ENCODE peak calls at places on chromosomes 6 and 20, in eight cellular contexts. V is foreskin fibroblast, J is PC-9, I is colonic mucosa, P is thoracic aorta, Z is uterus, A is vagina, M is tibial nerve. B is an unnamed sample.

GRCh38 chr20:13099676-13100075 is 90.9 kb downstream of the SPTLC3 start:
- DNase-seq in A (no peak), J (peak; percentile 75), M (no peak), V (no peak), Z (no peak), P (no peak), I (no peak), B (no peak)

GRCh38 chr6:129872591-129872990 is 11.5 kb upstream of the TMEM244 start:
- DNase-seq in V (peak; percentile 33), A (no peak), Z (no peak), M (no peak), P (no peak), I (no peak), J (no peak), B (no peak)

GRCh38 chr20:37670426-37670825 is 23.4 kb upstream of the CTNNBL1 start:
- DNase-seq in M (peak; percentile 11), P (no peak), Z (no peak), V (peak; percentile 78), I (no peak), A (no peak), J (no peak), B (no peak)

GRCh38 chr6:84758486-84758885 is 5.9 kb downstream of the TBX18 start:
- DNase-seq in A (no peak), M (no peak), I (no peak), V (no peak), Z (no peak), J (no peak), P (no peak), B (no peak)

GRCh38 chr6:146871613-146872465 is 273.1 kb downstream of the ADGB start:
- DNase-seq in M (no peak), A (no peak), I (no peak), V (peak; percentile 71), J (no peak), Z (no peak), P (no peak), B (no peak)

GRCh38 chr6:21615504-21615903 is 22.0 kb downstream of the SOX4 start:
- DNase-seq in M (no peak), I (no peak), P (no peak), V (peak; percentile 41), J (no peak), Z (no peak), A (no peak), B (no peak)

GRCh38 chr6:7974932-7975763 is 64.6 kb upstream of the TXNDC5 start:
- DNase-seq in V (peak; percentile 87), I (peak; percentile 82), Z (peak; percentile 96), J (peak; percentile 94), M (peak; percentile 39), A (no peak), P (peak; percentile 28), B (peak; percentile 96)

GRCh38 chr6:70673601-70674000 is 5.9 kb downstream of the SMAP1 start:
- DNase-seq in A (no peak), P (no peak), I (no peak), J (no peak), V (peak; percentile 74), Z (no peak), M (no peak), B (no peak)

GRCh38 chr6:38567436-38567835 is 72.3 kb downstream of the BTBD9 start:
- DNase-seq in Z (peak; percentile 80), A (no peak), P (no peak), I (peak; percentile 30), M (peak; percentile 50), V (peak; percentile 97), J (peak; percentile 35), B (peak; percentile 34)

GRCh38 chr6:32050562-32050961 is 12.3 kb downstream of the CYP21A2 start:
- DNase-seq in J (no peak), I (no peak), V (no peak), Z (no peak), P (no peak), A (no peak), M (no peak), B (no peak)

GRCh38 chr6:168120390-168121307 is 41.6 kb upstream of the FRMD1 start:
- DNase-seq in V (no peak), Z (no peak), A (no peak), J (no peak), P (no peak), I (peak; percentile 11), M (no peak), B (no peak)

GRCh38 chr6:34531580-34532201 is 24.4 kb downstream of the SPDEF start:
- DNase-seq in A (no peak), M (peak; percentile 72), V (peak; percentile 64), J (no peak), I (no peak), P (peak; percentile 11), Z (peak; percentile 56), B (no peak)
- H3K4me3 ChIP-seq in A (no peak overlapping the region), M (peak overlapping the region; percentile 46), V (no peak overlapping the region), J (no peak overlapping the region), I (no peak overlapping the region), P (peak overlapping the region; percentile 50), Z (no peak overlapping the region), B (no peak overlapping the region)

DNA sequence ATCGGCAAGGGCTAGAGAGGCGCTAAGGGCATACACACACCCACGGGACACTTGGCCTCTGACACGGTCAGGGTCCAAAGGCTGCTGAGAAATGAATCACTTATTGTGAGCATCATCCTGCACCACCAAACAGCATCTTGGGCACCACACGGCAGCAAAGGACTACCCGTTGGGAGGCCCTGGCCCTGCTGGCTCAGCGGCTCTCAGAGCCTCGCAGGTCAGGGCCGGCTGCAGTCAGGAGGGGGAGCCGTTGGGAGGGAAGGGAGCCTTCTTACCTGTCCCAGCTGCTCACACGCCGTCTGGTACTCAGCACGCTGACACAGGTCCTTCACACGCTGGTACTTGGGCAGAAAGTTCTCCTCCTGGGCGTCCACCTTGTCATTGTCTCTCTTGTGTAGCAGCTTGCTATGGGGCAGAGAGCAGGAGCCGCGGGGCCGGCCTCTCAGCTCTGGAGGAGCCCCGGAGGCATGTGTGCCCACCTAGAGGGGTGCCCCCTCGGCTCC is 109.0 kb downstream of the SULF2 start:
- DNase-seq in A (no peak), I (no peak), P (no peak), V (no peak), Z (no peak), M (no peak), J (no peak), B (no peak)
- TF ChIP-seq CTCF in A (no peak), I (no peak), P (no peak), V (no peak), Z (no peak), M (no peak), J (no peak), B (no peak)

GRCh38 chr6:104953410-104953953 is 3.4 kb upstream of the LIN28B start:
- DNase-seq in V (no peak), P (no peak), I (no peak), A (no peak), J (no peak), Z (no peak), M (no peak), B (no peak)
- H3K4me3 ChIP-seq in V (no peak overlapping the region), P (no peak overlapping the region), I (no peak overlapping the region), A (no peak overlapping the region), J (no peak overlapping the region), Z (no peak overlapping the region), M (no peak overlapping the region), B (no peak overlapping the region)

DNA sequence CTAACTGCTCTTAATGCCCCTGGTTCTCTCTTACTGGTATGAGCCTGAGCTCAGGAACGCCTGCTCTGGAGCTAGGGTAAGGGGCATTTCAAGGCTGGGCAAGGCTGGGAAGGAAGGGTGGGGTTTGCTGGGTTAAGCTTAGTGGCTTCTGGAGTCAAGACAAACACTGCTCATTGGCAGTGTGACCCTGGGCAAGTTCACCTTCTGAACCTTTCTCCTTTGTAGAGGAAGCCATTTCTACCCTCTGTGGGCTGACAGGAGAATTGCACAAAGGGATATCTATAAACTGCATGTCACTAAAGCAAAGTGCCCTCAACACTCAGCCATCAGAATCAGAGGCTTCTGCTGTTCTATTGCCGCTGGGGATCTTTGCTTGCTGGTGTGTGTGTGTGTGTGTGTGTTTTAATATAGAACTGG is 20.3 kb upstream of the LRRN4 start:
- DNase-seq in A (no peak), V (no peak), M (no peak), P (no peak), J (no peak), Z (no peak), I (no peak), B (peak; percentile 31)
- TF ChIP-seq CTCF in A (no peak), V (peak; percentile 16), M (peak; percentile 17), P (no peak), J (peak; percentile 65), Z (no peak), I (no peak), B (peak; percentile 58)

GRCh38 chr6:160347259-160348208 is 644 bp upstream of the SLC22A3 start:
- DNase-seq in P (no peak), I (peak; percentile 35), V (no peak), M (no peak), A (no peak), J (no peak), Z (no peak), B (no peak)

GRCh38 chr6:160348552-160349441 is 619 bp downstream of the SLC22A3 start:
- DNase-seq in I (peak; percentile 45), M (no peak), P (no peak), V (peak; percentile 53), A (no peak), Z (no peak), J (no peak), B (no peak)

GRCh38 chr6:160344281-160344680 is 3.9 kb upstream of the SLC22A3 start:
- DNase-seq in I (no peak), Z (no peak), P (no peak), A (no peak), J (no peak), V (no peak), M (no peak), B (no peak)

GRCh38 chr6:160349837-160350236 is 1.7 kb downstream of the SLC22A3 start:
- DNase-seq in P (no peak), Z (no peak), I (no peak), A (no peak), J (no peak), M (no peak), V (no peak), B (no peak)

DNA sequence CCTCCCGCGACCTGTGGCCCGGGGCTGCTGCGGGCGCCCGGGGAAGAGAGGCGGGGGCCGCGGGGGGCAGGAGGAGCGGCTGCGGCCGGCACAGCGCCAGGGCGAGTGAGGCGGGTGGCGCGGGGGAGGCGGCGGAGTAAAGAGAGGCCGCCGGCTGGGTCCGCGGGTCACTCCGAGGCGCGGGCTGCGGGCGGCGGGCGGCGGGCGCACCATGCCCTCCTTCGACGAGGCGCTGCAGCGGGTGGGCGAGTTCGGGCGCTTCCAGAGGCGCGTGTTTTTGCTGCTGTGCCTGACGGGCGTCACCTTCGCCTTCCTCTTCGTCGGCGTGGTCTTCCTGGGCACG is at the start of gene SLC22A3:
- DNase-seq in V (peak; percentile 36), J (no peak), I (no peak), A (no peak), Z (no peak), P (no peak), M (no peak), B (no peak)
- H3K4me3 ChIP-seq in V (peak within 1 kb of the TSS; percentile 15), J (no peak within 1 kb of the TSS), I (peak within 1 kb of the TSS; percentile 57), A (peak within 1 kb of the TSS; percentile 86), Z (peak within 1 kb of the TSS; percentile 86), P (peak within 1 kb of the TSS; percentile 95), M (peak within 1 kb of the TSS; percentile 65), B (peak within 1 kb of the TSS; percentile 55)

B was measured in LNCaP clone FGC.